ENCODE peak calls at places on chromosomes 16 and 17, in six cellular contexts. M is choroid plexus epithelial cell, U is fibroblast of lung, C is fibroblast of pulmonary artery, H is small intestine, Z is mucosa of descending colon. A is an unnamed sample.

GRCh38 chr17:2057714-2058520 is 3.0 kb downstream of the HIC1 start:
- DNase-seq in M (peak; percentile 69), U (peak; percentile 51), C (peak; percentile 59), H (no peak), Z (no peak), A (no peak)

GRCh38 chr16:4093495-4094137 is 22.6 kb downstream of the ADCY9 start:
- DNase-seq in M (peak; percentile 23), U (no peak), C (peak; percentile 55), H (no peak), Z (no peak), A (peak; percentile 63)

GRCh38 chr17:45575126-45575885 is 84.8 kb upstream of the PLEKHM1 start:
- DNase-seq in M (no peak), U (no peak), C (no peak), H (no peak), Z (no peak), A (no peak)

GRCh38 chr16:14955546-14956231 is 18.4 kb downstream of the NPIPA1 start:
- DNase-seq in M (no peak), U (no peak), C (no peak), H (peak; percentile 71), Z (no peak), A (no peak)

GRCh38 chr17:77879226-77879895 is 79.1 kb upstream of the TNRC6C start:
- DNase-seq in M (no peak), U (no peak), C (no peak), H (no peak), Z (no peak), A (no peak)

GRCh38 chr17:81428121-81428515 is 32.9 kb downstream of the BAHCC1 start:
- DNase-seq in M (no peak), U (no peak), C (no peak), H (peak; percentile 26), Z (peak; percentile 45), A (no peak)

GRCh38 chr17:49576121-49576905 is 642 bp downstream of the NXPH3 start:
- DNase-seq in M (peak; percentile 50), U (peak; percentile 20), C (peak; percentile 42), H (no peak), Z (peak; percentile 21), A (no peak)

GRCh38 chr17:21418446-21419298 is 42.5 kb downstream of the KCNJ12 start:
- DNase-seq in M (no peak), U (no peak), C (no peak), H (no peak), Z (no peak), A (no peak)

GRCh38 chr16:495127-495748 is 32.3 kb upstream of the CAPN15 start:
- DNase-seq in M (peak; percentile 54), U (peak; percentile 45), C (peak; percentile 66), H (peak; percentile 63), Z (peak; percentile 53), A (peak; percentile 13)

GRCh38 chr17:57913576-57914273 is 41.5 kb downstream of the CUEDC1 start:
- DNase-seq in M (no peak), U (no peak), C (no peak), H (no peak), Z (no peak), A (no peak)

GRCh38 chr16:51508813-51509212 is 357.7 kb upstream of the SALL1 start:
- DNase-seq in M (peak; percentile 49), U (peak; percentile 86), C (peak; percentile 71), H (no peak), Z (peak; percentile 7), A (no peak)

GRCh38 chr17:41918392-41919164 is at the start of gene ACLY:
- DNase-seq in M (peak; percentile 98), U (peak; percentile 96), C (peak; percentile 96), H (peak; percentile 98), Z (peak; percentile 96), A (peak; percentile 94)

GRCh38 chr17:39264119-39264518 is 38.4 kb upstream of the STAC2 start:
- DNase-seq in M (no peak), U (no peak), C (no peak), H (no peak), Z (no peak), A (no peak)

GRCh38 chr17:14061666-14062560 is 7.4 kb upstream of the COX10 start:
- DNase-seq in M (peak; percentile 77), U (peak; percentile 84), C (peak; percentile 92), H (no peak), Z (no peak), A (peak; percentile 65)

GRCh38 chr16:55469821-55470532 is 9.0 kb upstream of the MMP2 start:
- DNase-seq in M (no peak), U (no peak), C (no peak), H (no peak), Z (no peak), A (no peak)

GRCh38 chr16:56711862-56712261 is 18.1 kb upstream of the NUP93 start:
- DNase-seq in M (no peak), U (no peak), C (no peak), H (no peak), Z (no peak), A (no peak)

GRCh38 chr16:56708418-56708817 is 21.5 kb upstream of the NUP93 start:
- DNase-seq in M (no peak), U (no peak), C (no peak), H (peak; percentile 38), Z (no peak), A (no peak)

GRCh38 chr16:56710181-56710737 is 19.7 kb upstream of the NUP93 start:
- DNase-seq in M (no peak), U (no peak), C (no peak), H (no peak), Z (no peak), A (no peak)

GRCh38 chr16:56709686-56710040 is 20.3 kb upstream of the NUP93 start:
- DNase-seq in M (no peak), U (no peak), C (no peak), H (no peak), Z (no peak), A (no peak)

DNA sequence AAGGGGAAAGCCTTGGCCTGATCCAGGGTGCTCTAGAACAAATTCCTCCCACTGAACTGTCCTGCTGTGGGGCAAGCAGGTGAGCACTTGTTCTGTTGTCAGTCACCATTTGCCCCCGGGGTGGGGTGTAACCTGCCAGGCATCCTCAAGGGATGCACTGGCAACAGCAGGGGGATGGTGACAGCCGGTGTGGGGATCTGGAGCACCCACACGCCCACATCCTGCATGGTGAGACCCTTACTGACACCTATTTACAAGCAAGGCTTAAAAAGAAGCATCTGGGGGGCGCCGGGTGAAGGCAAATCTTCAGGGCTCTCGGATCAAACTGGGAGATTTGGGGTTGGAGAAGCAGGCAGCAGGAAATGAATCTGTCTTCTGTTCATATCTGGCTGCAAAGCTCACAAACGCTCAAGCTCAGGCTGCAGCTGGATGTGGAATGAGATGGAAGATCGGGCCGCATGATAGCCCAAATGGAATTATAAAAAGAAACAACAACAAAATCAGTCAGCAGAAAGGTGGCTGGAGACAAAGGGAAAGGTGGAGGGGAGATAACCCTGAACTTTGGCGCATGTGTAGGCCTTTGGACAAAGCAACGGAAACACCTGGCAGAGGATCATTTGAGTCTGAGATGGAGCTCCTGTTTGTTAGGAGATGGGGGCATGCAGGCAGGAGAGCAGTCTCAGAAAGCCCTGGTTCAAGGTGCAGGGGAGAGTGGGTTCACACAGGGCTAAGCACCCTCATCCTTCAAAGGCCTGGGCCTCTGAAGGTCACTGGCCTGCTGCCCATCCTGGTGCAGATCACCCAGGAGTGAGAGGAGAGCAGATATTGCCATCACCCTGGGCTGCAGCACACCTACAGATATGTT is 20.9 kb upstream of the NUP93 start:
- DNase-seq in M (no peak), U (no peak), C (no peak), H (no peak), Z (no peak), A (no peak)
- H3K4me3 ChIP-seq in M (no peak overlapping the region), U (no peak overlapping the region), C (no peak overlapping the region), H (no peak overlapping the region), Z (no peak overlapping the region), A (no peak overlapping the region)

DNA sequence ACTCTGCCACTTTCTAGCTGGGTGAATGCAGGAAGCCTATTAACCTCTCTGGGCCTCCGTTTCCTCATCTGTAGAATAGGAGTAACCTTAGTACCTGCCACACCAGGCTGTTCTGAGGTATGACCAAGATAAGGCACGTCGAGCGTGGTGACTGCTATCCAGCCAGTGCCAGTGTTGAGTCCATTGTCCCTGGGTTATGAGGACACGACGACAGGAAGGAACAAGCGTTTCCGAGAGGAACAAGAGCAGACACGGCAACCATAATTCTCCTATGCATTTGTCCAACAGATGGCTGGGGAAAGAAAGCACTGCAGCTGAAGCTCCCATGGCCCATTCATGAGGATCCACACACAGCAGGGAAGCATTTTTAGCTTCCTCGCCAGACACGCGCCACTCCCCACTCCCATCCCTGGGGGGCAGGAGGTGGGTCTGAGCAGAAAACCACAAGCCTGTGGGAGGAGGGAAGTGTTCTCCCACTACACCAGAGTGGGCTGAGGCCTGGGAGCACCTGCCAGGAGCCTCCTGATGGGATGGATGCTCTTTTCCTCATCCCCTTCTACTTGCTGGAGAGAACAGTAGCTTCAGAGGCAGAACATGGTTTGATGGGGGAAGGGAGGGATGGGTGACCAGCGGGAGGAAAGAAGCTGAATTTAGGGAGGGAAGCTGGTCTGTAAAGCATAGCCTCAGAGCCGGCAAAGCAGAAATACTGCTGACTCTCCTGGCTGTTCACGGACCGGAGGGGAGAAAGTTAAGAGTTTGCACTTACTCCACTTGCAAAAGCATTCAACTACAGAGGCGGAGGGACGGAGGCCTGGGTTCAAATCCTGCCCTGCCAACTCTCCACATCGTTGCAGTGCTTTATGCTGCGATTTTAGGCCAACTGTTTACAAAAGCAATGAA is 2.7 kb downstream of the COTL1 start:
- DNase-seq in M (peak; percentile 58), U (no peak), C (no peak), H (peak; percentile 61), Z (no peak), A (no peak)
- H3K4me3 ChIP-seq in M (peak overlapping the region; percentile 20), U (peak overlapping the region; percentile 85), C (peak overlapping the region; percentile 75), H (no peak overlapping the region), Z (no peak overlapping the region), A (peak overlapping the region; percentile 82)

DNA sequence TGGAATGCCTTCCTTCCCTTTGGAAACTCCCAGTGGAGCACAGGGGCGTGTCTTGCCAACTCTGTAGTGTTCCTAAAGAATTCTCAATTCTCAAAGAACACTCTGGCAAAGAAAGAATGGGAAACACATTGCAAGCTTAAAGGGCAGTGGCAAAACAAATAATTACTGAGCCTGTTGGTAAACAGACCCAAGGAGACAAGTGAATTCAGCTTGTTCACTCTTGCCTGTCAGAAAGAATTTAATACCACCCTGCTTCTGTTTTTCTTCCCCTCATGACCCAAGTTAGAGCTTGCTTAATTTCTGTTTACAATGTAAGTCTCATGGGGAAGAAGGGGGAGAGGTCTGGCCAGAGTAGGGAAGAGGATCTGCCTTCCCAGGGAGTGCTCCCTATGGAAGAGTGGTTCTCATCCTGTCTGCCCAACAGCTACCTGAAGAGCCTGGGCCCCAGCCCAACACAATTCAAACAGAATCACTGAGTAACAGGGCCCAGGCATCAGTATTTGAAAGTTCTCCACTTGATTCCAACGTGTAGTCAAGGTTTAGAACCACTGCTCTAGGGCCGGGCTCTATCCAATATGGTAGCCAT is 386.0 kb downstream of the SLC39A11 start:
- DNase-seq in M (no peak), U (no peak), C (no peak), H (no peak), Z (no peak), A (no peak)
- H3K4me3 ChIP-seq in M (no peak overlapping the region), U (no peak overlapping the region), C (no peak overlapping the region), H (no peak overlapping the region), Z (no peak overlapping the region), A (no peak overlapping the region)

GRCh38 chr16:85617948-85618347 is 4.8 kb downstream of the GSE1 start:
- DNase-seq in M (no peak), U (no peak), C (no peak), H (no peak), Z (no peak), A (no peak)

GRCh38 chr16:85616608-85617311 is 3.6 kb downstream of the GSE1 start:
- DNase-seq in M (peak; percentile 35), U (no peak), C (no peak), H (peak; percentile 51), Z (peak; percentile 40), A (no peak)

GRCh38 chr16:85615014-85615851 is 2.1 kb downstream of the GSE1 start:
- DNase-seq in M (no peak), U (no peak), C (no peak), H (peak; percentile 95), Z (peak; percentile 84), A (no peak)

GRCh38 chr16:85614338-85615013 is 1.4 kb downstream of the GSE1 start:
- DNase-seq in M (no peak), U (no peak), C (no peak), H (no peak), Z (no peak), A (no peak)

GRCh38 chr16:85615852-85616607 is 2.9 kb downstream of the GSE1 start:
- DNase-seq in M (peak; percentile 86), U (peak; percentile 78), C (peak; percentile 78), H (peak; percentile 66), Z (peak; percentile 85), A (peak; percentile 71)
- H3K4me3 ChIP-seq in M (no peak overlapping the region), U (no peak overlapping the region), C (no peak overlapping the region), H (no peak overlapping the region), Z (no peak overlapping the region), A (no peak overlapping the region)

A was measured in brain microvascular endothelial cell.